ENCODE peak calls at places on chromosomes 7 and 10, in nine cellular contexts. One of them, this sample, is unnamed. For H3K4me1, the result is how much of the 10 kb centered on the place peaks cover.

GRCh38 chr10:2968401-2968800 is 98.9 kb upstream of the PFKP start:
- DNase-seq in vagina: no peak
- DNase-seq in A549: no peak
- DNase-seq in heart left ventricle: no peak
- DNase-seq in IMR-90: peak
- DNase-seq in right lobe of liver: no peak
- DNase-seq in gastrocnemius medialis: no peak
- DNase-seq in Peyer's patch: no peak
- DNase-seq in ovary: no peak
- DNase-seq in this sample: no peak

GRCh38 chr10:72851524-72851923 is 42.0 kb upstream of the OIT3 start:
- DNase-seq in vagina: no peak
- DNase-seq in A549: no peak
- DNase-seq in heart left ventricle: no peak
- DNase-seq in IMR-90: no peak
- DNase-seq in right lobe of liver: no peak
- DNase-seq in gastrocnemius medialis: no peak
- DNase-seq in Peyer's patch: no peak
- DNase-seq in ovary: no peak
- DNase-seq in this sample: no peak

GRCh38 chr7:120170849-120171248 is 102.1 kb upstream of the KCND2 start:
- DNase-seq in vagina: no peak
- DNase-seq in A549: no peak
- DNase-seq in heart left ventricle: no peak
- DNase-seq in IMR-90: peak
- DNase-seq in right lobe of liver: no peak
- DNase-seq in gastrocnemius medialis: no peak
- DNase-seq in Peyer's patch: no peak
- DNase-seq in ovary: no peak
- DNase-seq in this sample: no peak

GRCh38 chr7:95420996-95421846 is 13.6 kb downstream of the PON2 start:
- DNase-seq in vagina: no peak
- DNase-seq in A549: no peak
- DNase-seq in heart left ventricle: no peak
- DNase-seq in IMR-90: peak
- DNase-seq in right lobe of liver: no peak
- DNase-seq in gastrocnemius medialis: no peak
- DNase-seq in Peyer's patch: no peak
- DNase-seq in ovary: no peak
- DNase-seq in this sample: no peak

GRCh38 chr7:19239951-19240350 is 94.7 kb upstream of the FERD3L start:
- DNase-seq in vagina: no peak
- DNase-seq in A549: no peak
- DNase-seq in heart left ventricle: no peak
- DNase-seq in IMR-90: no peak
- DNase-seq in right lobe of liver: no peak
- DNase-seq in gastrocnemius medialis: no peak
- DNase-seq in Peyer's patch: no peak
- DNase-seq in ovary: no peak
- DNase-seq in this sample: no peak

GRCh38 chr10:109963439-109963838 is 40.1 kb upstream of the XPNPEP1 start:
- DNase-seq in vagina: no peak
- DNase-seq in A549: no peak
- DNase-seq in heart left ventricle: no peak
- DNase-seq in IMR-90: peak
- DNase-seq in right lobe of liver: no peak
- DNase-seq in gastrocnemius medialis: no peak
- DNase-seq in Peyer's patch: no peak
- DNase-seq in ovary: no peak
- DNase-seq in this sample: no peak

GRCh38 chr7:74525881-74526280 is 72.2 kb downstream of the GTF2IRD1 start:
- DNase-seq in vagina: no peak
- DNase-seq in A549: no peak
- DNase-seq in heart left ventricle: no peak
- DNase-seq in IMR-90: no peak
- DNase-seq in right lobe of liver: no peak
- DNase-seq in gastrocnemius medialis: no peak
- DNase-seq in Peyer's patch: peak
- DNase-seq in ovary: no peak
- DNase-seq in this sample: no peak

GRCh38 chr7:42170724-42171123 is 66.3 kb downstream of the GLI3 start:
- DNase-seq in vagina: no peak
- DNase-seq in A549: no peak
- DNase-seq in heart left ventricle: no peak
- DNase-seq in IMR-90: peak
- DNase-seq in right lobe of liver: no peak
- DNase-seq in gastrocnemius medialis: no peak
- DNase-seq in Peyer's patch: no peak
- DNase-seq in ovary: no peak
- DNase-seq in this sample: no peak

GRCh38 chr10:4941540-4942330 is 21.5 kb upstream of the AKR1C1 start:
- DNase-seq in vagina: no peak
- DNase-seq in A549: peak
- DNase-seq in heart left ventricle: no peak
- DNase-seq in IMR-90: peak
- DNase-seq in right lobe of liver: peak
- DNase-seq in gastrocnemius medialis: no peak
- DNase-seq in Peyer's patch: no peak
- DNase-seq in ovary: no peak
- DNase-seq in this sample: no peak

GRCh38 chr7:128841961-128842673 is 11.9 kb downstream of the FLNC start:
- DNase-seq in vagina: no peak
- DNase-seq in A549: peak
- DNase-seq in heart left ventricle: no peak
- DNase-seq in IMR-90: peak
- DNase-seq in right lobe of liver: peak
- DNase-seq in gastrocnemius medialis: peak
- DNase-seq in Peyer's patch: peak
- DNase-seq in ovary: no peak
- DNase-seq in this sample: no peak

GRCh38 chr7:141118809-141119586 is 45.1 kb downstream of the TMEM178B start:
- DNase-seq in vagina: no peak
- DNase-seq in A549: no peak
- DNase-seq in heart left ventricle: no peak
- DNase-seq in IMR-90: no peak
- DNase-seq in right lobe of liver: no peak
- DNase-seq in gastrocnemius medialis: no peak
- DNase-seq in Peyer's patch: no peak
- DNase-seq in ovary: no peak
- DNase-seq in this sample: no peak
- H3K4me1 ChIP-seq in vagina: under half
- H3K4me1 ChIP-seq in A549: under half
- H3K4me1 ChIP-seq in heart left ventricle: under half
- H3K4me1 ChIP-seq in IMR-90: under half
- H3K4me1 ChIP-seq in right lobe of liver: under half
- H3K4me1 ChIP-seq in gastrocnemius medialis: under half
- H3K4me1 ChIP-seq in Peyer's patch: under half
- H3K4me1 ChIP-seq in ovary: under half
- H3K4me1 ChIP-seq in this sample: under half

DNA sequence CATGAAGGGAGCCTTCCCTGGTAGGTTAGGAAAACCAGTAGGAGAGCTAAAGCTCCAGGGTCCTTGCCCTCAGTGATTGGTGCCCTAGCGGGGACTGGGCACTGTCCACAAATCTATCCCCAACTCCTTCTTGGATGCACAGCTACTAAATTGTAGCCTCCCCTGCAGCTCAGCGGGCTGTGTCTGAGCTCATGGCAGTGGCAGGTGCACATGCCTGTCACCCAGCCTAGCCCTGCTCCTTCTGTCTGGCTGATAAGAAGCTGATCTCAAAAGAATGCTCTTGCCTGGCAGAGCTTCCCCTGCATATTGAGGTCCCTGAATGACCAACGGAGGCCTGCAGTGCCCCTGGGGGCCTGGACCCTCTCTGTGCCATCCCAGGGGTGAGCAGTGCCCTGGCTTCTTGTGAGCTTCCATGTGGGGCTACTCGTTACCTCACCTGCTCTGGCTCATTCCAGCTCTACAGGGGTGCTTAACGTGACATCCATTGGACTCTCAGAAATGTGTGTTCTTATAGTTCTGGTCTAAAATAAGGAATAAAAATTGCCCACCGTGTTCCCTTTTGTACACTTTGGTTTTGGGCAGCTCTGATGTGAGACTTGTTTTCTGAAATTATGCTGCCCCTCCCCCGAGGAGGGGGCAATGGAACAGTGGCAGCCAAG is 59.8 kb upstream of the ANTXRL start:
- DNase-seq in vagina: peak
- DNase-seq in A549: no peak
- DNase-seq in heart left ventricle: no peak
- DNase-seq in IMR-90: no peak
- DNase-seq in right lobe of liver: no peak
- DNase-seq in gastrocnemius medialis: no peak
- DNase-seq in Peyer's patch: peak
- DNase-seq in ovary: no peak
- DNase-seq in this sample: no peak
- TF ChIP-seq POLR2A in vagina: no peak
- TF ChIP-seq POLR2A in A549: no peak
- TF ChIP-seq POLR2A in heart left ventricle: no peak
- TF ChIP-seq POLR2A in IMR-90: no peak
- TF ChIP-seq POLR2A in right lobe of liver: no peak
- TF ChIP-seq POLR2A in gastrocnemius medialis: no peak
- TF ChIP-seq POLR2A in Peyer's patch: no peak
- TF ChIP-seq POLR2A in ovary: no peak
- TF ChIP-seq POLR2A in this sample: no peak

DNA sequence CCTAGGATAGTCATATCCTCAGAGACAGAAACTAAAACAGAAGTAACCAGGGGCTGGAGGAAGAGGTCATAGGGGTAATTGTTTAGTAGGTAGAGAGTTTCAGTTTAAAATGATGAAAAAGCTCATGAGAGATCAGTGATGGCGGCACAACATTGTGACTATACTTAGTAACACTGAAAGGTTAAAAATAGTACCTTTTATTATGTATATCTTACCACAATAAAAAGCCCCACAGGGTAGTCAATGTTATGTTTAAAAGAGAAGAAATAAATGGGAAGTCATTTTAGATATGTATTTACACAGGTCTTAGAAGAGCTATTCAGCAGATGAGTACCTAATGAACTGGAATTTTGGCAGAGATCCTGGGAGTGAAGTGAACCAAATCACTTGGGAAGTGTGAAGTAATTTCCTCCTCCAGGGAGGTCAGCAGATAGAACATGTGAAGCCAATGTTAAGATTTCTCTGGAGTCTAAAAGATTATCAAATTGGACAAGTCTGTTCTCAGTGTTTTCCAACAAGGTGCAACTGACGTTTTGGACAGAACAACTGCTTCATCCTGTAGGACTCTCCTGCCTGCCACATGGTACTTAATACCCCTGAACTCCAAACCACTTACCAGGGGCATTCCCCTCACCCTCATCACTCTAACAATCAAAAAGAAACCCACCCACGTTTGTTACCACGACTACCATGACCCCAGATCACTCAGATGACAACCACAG is 6.4 kb downstream of the CDCA7L start:
- DNase-seq in vagina: no peak
- DNase-seq in A549: no peak
- DNase-seq in heart left ventricle: no peak
- DNase-seq in IMR-90: no peak
- DNase-seq in right lobe of liver: no peak
- DNase-seq in gastrocnemius medialis: no peak
- DNase-seq in Peyer's patch: no peak
- DNase-seq in ovary: no peak
- DNase-seq in this sample: no peak
- H3K4me1 ChIP-seq in vagina: under half
- H3K4me1 ChIP-seq in A549: under half
- H3K4me1 ChIP-seq in heart left ventricle: under half
- H3K4me1 ChIP-seq in IMR-90: under half
- H3K4me1 ChIP-seq in right lobe of liver: under half
- H3K4me1 ChIP-seq in gastrocnemius medialis: under half
- H3K4me1 ChIP-seq in Peyer's patch: under half
- H3K4me1 ChIP-seq in ovary: under half
- H3K4me1 ChIP-seq in this sample: under half

GRCh38 chr7:65373608-65374351 is at the start of gene ZNF92:
- DNase-seq in vagina: peak
- DNase-seq in A549: peak
- DNase-seq in heart left ventricle: peak
- DNase-seq in IMR-90: peak
- DNase-seq in right lobe of liver: peak
- DNase-seq in gastrocnemius medialis: peak
- DNase-seq in Peyer's patch: peak
- DNase-seq in ovary: peak
- DNase-seq in this sample: peak
- TF ChIP-seq POLR2A in vagina: peak
- TF ChIP-seq POLR2A in A549: peak
- TF ChIP-seq POLR2A in heart left ventricle: peak
- TF ChIP-seq POLR2A in IMR-90: peak
- TF ChIP-seq POLR2A in right lobe of liver: peak
- TF ChIP-seq POLR2A in gastrocnemius medialis: peak
- TF ChIP-seq POLR2A in Peyer's patch: peak
- TF ChIP-seq POLR2A in ovary: peak
- TF ChIP-seq POLR2A in this sample: peak